ENCODE peak calls at places on chromosomes 13 and 19, in four cellular contexts. One of them, this sample, is unnamed.

GRCh38 chr13:59088716-59089115 is 1075.0 kb downstream of the DIAPH3 start:
- DNase-seq in K562: no peak
- DNase-seq in HepG2: no peak
- DNase-seq in GM12878: no peak
- DNase-seq in this sample: no peak

GRCh38 chr13:77580748-77581147 is 45.2 kb downstream of the SCEL start:
- DNase-seq in GM12878: no peak
- DNase-seq in K562: no peak
- DNase-seq in HepG2: no peak
- DNase-seq in this sample: no peak

GRCh38 chr19:53772943-53773342 is 51.2 kb downstream of the NLRP12 start:
- DNase-seq in K562: peak
- DNase-seq in GM12878: no peak
- DNase-seq in HepG2: peak
- DNase-seq in this sample: peak

GRCh38 chr13:72293206-72293605 is 426.2 kb upstream of the DACH1 start:
- DNase-seq in HepG2: no peak
- DNase-seq in GM12878: no peak
- DNase-seq in K562: no peak
- DNase-seq in this sample: no peak

GRCh38 chr19:48271531-48272151 is 1.8 kb downstream of the ZNF114 start:
- DNase-seq in GM12878: no peak
- DNase-seq in K562: no peak
- DNase-seq in HepG2: peak
- DNase-seq in this sample: no peak

GRCh38 chr13:51844862-51845573 is at the start of gene TMEM272:
- DNase-seq in K562: peak
- DNase-seq in HepG2: peak
- DNase-seq in GM12878: no peak
- DNase-seq in this sample: peak

GRCh38 chr19:2475018-2475701 is 767 bp upstream of the GADD45B start:
- DNase-seq in GM12878: no peak
- DNase-seq in HepG2: no peak
- DNase-seq in K562: peak
- DNase-seq in this sample: peak

GRCh38 chr13:47865883-47866282 is 135.2 kb downstream of the SUCLA2 start:
- DNase-seq in HepG2: no peak
- DNase-seq in GM12878: no peak
- DNase-seq in K562: no peak
- DNase-seq in this sample: no peak

GRCh38 chr13:91748416-91749089 is 350.1 kb downstream of the GPC5 start:
- DNase-seq in HepG2: no peak
- DNase-seq in K562: no peak
- DNase-seq in GM12878: no peak
- DNase-seq in this sample: no peak

GRCh38 chr13:42474954-42475353 is 99.0 kb upstream of the TNFSF11 start:
- DNase-seq in HepG2: no peak
- DNase-seq in K562: no peak
- DNase-seq in GM12878: no peak
- DNase-seq in this sample: no peak
- TF ChIP-seq TARDBP in HepG2: no peak
- TF ChIP-seq TARDBP in K562: no peak
- TF ChIP-seq TARDBP in GM12878: no peak
- TF ChIP-seq TARDBP in this sample: no peak

GRCh38 chr19:16497042-16497441 is 848 bp downstream of the C19orf44 start:
- DNase-seq in K562: peak
- DNase-seq in GM12878: no peak
- DNase-seq in HepG2: no peak
- DNase-seq in this sample: no peak
- TF ChIP-seq SP1 in K562: no peak
- TF ChIP-seq SP1 in GM12878: no peak
- TF ChIP-seq SP1 in HepG2: no peak
- TF ChIP-seq SP1 in this sample: no peak

DNA sequence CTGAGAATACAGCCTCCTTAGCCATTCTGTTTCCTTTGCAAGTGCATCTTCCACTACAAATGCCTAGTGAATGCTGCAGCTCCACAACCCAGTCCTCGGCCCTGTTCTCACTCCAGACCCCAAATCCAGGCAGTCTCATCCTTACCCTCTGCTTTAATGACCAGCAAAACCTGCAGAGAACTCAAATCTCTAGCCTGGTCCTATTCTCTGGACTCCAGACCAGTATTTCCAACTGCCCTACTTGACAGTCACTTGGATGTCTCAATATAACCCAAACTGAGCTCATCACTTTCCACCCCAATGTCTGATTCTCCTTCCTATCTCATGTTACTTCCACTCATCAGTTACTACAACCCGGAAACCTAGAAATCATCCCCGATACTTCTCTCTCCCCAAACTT is 2.6 kb upstream of the EBPL start:
- DNase-seq in K562: no peak
- DNase-seq in HepG2: no peak
- DNase-seq in GM12878: no peak
- DNase-seq in this sample: no peak
- TF ChIP-seq TARDBP in K562: no peak
- TF ChIP-seq TARDBP in HepG2: no peak
- TF ChIP-seq TARDBP in GM12878: no peak
- TF ChIP-seq TARDBP in this sample: no peak

DNA sequence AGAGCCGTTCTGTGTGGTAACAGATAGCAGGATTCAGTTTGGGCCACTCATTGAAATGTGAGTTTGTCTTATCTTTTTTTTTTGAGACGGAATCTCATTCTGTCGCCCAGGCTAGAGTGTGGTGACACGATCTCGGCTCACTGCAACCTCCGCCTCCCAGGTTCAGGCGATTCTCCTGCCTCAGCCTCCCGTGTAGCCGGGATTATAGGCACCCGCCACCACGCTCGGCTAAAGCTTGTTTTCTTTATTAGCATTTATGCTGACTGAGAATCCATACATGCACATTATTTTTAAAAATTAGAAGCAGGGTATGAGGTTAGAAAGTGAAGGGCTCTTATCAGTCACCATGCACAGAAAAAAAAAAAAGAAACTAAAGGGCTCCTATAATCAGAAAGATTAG is 11.6 kb downstream of the AP1M1 start:
- DNase-seq in HepG2: no peak
- DNase-seq in GM12878: no peak
- DNase-seq in K562: no peak
- DNase-seq in this sample: no peak
- TF ChIP-seq SP1 in HepG2: no peak
- TF ChIP-seq SP1 in GM12878: no peak
- TF ChIP-seq SP1 in K562: no peak
- TF ChIP-seq SP1 in this sample: no peak

GRCh38 chr13:86825410-86825809 is 845.8 kb upstream of the SLITRK5 start:
- DNase-seq in K562: no peak
- DNase-seq in HepG2: peak
- DNase-seq in GM12878: no peak
- DNase-seq in this sample: no peak

GRCh38 chr13:86826232-86826631 is 844.9 kb upstream of the SLITRK5 start:
- DNase-seq in GM12878: no peak
- DNase-seq in HepG2: no peak
- DNase-seq in K562: no peak
- DNase-seq in this sample: no peak

GRCh38 chr13:86831084-86831483 is 840.1 kb upstream of the SLITRK5 start:
- DNase-seq in HepG2: no peak
- DNase-seq in K562: no peak
- DNase-seq in GM12878: no peak
- DNase-seq in this sample: no peak

GRCh38 chr13:86830046-86830445 is 841.1 kb upstream of the SLITRK5 start:
- DNase-seq in K562: no peak
- DNase-seq in HepG2: no peak
- DNase-seq in GM12878: no peak
- DNase-seq in this sample: no peak
- TF ChIP-seq TARDBP in K562: no peak
- TF ChIP-seq TARDBP in HepG2: no peak
- TF ChIP-seq TARDBP in GM12878: no peak
- TF ChIP-seq TARDBP in this sample: no peak

DNA sequence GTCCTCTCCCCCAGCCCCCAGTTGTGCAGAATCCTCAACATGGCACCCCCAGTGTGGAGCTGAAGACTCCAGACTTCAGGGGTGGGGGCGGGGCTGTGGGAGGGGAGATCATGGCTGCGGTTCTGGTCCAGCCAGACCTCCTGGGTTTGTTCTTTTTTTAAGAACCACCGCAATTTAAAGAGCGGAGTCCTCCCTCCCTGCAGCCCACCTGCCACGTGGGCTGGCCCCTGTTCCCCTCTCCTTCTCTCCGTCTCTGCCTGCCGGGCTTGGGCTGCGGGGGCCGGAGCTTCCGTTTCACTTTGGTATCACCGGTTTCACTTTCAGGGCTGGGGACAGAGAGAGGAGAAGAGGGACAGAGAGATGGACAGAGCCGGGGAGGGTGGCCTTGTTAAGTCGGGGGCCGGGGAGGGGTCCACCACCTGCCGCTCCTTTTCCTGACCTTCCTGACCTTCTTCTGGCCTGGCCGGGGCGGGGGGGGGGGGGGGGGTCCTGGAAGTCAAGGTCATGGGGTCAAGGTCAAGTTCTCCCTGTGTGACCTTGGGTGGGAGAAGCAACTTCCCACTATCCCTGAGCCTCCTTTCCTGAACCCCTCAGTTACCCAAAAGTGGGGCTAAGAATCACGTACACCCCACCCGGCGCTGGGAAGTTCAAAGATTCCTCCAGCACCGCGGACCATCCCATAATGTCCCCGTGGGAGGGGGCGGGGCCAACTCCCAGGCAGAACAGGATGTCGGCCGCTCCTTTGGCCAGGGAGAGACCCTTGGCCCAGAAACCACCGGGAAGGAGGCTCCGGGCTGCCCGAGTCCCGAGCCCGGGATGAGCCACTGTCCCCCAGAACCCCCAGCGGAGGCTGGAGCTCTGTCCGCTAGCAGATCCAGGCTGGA is 11.3 kb upstream of the ZBTB7A start:
- DNase-seq in HepG2: no peak
- DNase-seq in K562: peak
- DNase-seq in GM12878: no peak
- DNase-seq in this sample: no peak
- TF ChIP-seq SP1 in HepG2: no peak
- TF ChIP-seq SP1 in K562: no peak
- TF ChIP-seq SP1 in GM12878: peak
- TF ChIP-seq SP1 in this sample: no peak